ENCODE peak calls at places on chromosomes 2 and 18, in seven cellular contexts. K is iPS-NIHi11; P is left ventricle myocardium inferior; F is iris pigment epithelial cell; R is bronchial epithelial cell; S is spleen; G is activated CD8-positive, alpha-beta memory T cell treated with anti-CD3 and anti-CD28 coated beads for 1 hour. L is an unnamed sample.

GRCh38 chr2:159286709-159287441 is 372 bp upstream of the WDSUB1 start:
- DNase-seq in K (peak), P (peak), F (peak), R (peak), S (peak), G (peak), L (peak)

GRCh38 chr2:241603686-241604085 is 33.3 kb downstream of the THAP4 start:
- DNase-seq in K (no peak), P (no peak), F (no peak), R (no peak), S (no peak), G (no peak), L (no peak)

GRCh38 chr18:31510319-31510718 is 12.3 kb downstream of the DSG2 start:
- DNase-seq in K (no peak), P (no peak), F (no peak), R (peak), S (no peak), G (no peak), L (no peak)

GRCh38 chr18:48767090-48767670 is 183.6 kb downstream of the SMAD7 start:
- DNase-seq in K (no peak), P (no peak), F (peak), R (no peak), S (peak), G (no peak), L (peak)

GRCh38 chr2:169653636-169654035 is 40.6 kb downstream of the CFAP210 start:
- DNase-seq in K (no peak), P (no peak), F (no peak), R (peak), S (no peak), G (no peak), L (no peak)

GRCh38 chr18:22709288-22710060 is 223.7 kb upstream of the RBBP8 start:
- DNase-seq in K (no peak), P (no peak), F (peak), R (no peak), S (no peak), G (no peak), L (no peak)

GRCh38 chr2:20273045-20273444 is 48.1 kb upstream of the SDC1 start:
- DNase-seq in K (no peak), P (no peak), F (no peak), R (no peak), S (no peak), G (no peak), L (no peak)

GRCh38 chr18:489244-490023 is 11.1 kb downstream of the COLEC12 start:
- DNase-seq in K (no peak), P (no peak), F (peak), R (peak), S (no peak), G (no peak), L (no peak)

GRCh38 chr2:189204322-189204941 is 24.9 kb upstream of the COL5A2 start:
- DNase-seq in K (no peak), P (no peak), F (peak), R (peak), S (no peak), G (no peak), L (no peak)